ENCODE peak calls at places on chromosomes 1 and 21, in five cellular contexts. P is CD8-positive, alpha-beta T cell; N is pancreas; F is transverse colon; I is CD4-positive, alpha-beta T cell. D is an unnamed sample.

GRCh38 chr1:21659924-21660326 is 9.2 kb downstream of the RAP1GAP start:
- DNase-seq in P (no peak), N (peak), F (no peak), I (no peak), D (no peak)

GRCh38 chr1:236516929-236517704 is 6.7 kb upstream of the LGALS8 start:
- DNase-seq in P (peak), N (no peak), F (no peak), I (no peak), D (no peak)

GRCh38 chr1:228845101-228845500 is 109.8 kb downstream of the RHOU start:
- DNase-seq in P (no peak), N (no peak), F (no peak), I (no peak), D (no peak)

GRCh38 chr1:87089823-87090222 is 175.4 kb downstream of the HS2ST1 start:
- DNase-seq in P (no peak), N (no peak), F (no peak), I (no peak), D (no peak)

GRCh38 chr1:31811605-31812004 is 4.2 kb downstream of the SPOCD1 start:
- DNase-seq in P (no peak), N (no peak), F (no peak), I (no peak), D (no peak)

GRCh38 chr1:199931666-199932377 is 95.7 kb upstream of the NR5A2 start:
- DNase-seq in P (peak), N (no peak), F (peak), I (peak), D (no peak)

GRCh38 chr1:76162254-76162653 is 87.7 kb downstream of the ST6GALNAC3 start:
- DNase-seq in P (no peak), N (no peak), F (no peak), I (no peak), D (no peak)

GRCh38 chr1:205587576-205587975 is 44.2 kb downstream of the ELK4 start:
- DNase-seq in P (no peak), N (no peak), F (peak), I (no peak), D (no peak)

GRCh38 chr21:42373181-42373907 is 7.0 kb upstream of the TFF1 start:
- DNase-seq in P (no peak), N (no peak), F (no peak), I (no peak), D (no peak)

GRCh38 chr1:225891229-225891972 is 2.5 kb upstream of the LEFTY1 start:
- DNase-seq in P (no peak), N (peak), F (peak), I (no peak), D (no peak)

GRCh38 chr1:161032409-161032808 is 6.4 kb downstream of the TSTD1 start:
- DNase-seq in P (no peak), N (no peak), F (no peak), I (no peak), D (no peak)

GRCh38 chr1:248807067-248807737 is 18.5 kb downstream of the SH3BP5L start:
- DNase-seq in P (peak), N (peak), F (peak), I (peak), D (no peak)

GRCh38 chr1:201444792-201445191 is 23.3 kb upstream of the TNNI1 start:
- DNase-seq in P (no peak), N (no peak), F (no peak), I (no peak), D (no peak)

GRCh38 chr1:12343823-12344487 is 114.1 kb downstream of the VPS13D start:
- DNase-seq in P (no peak), N (no peak), F (no peak), I (no peak), D (no peak)

GRCh38 chr1:23548704-23549143 is 10.6 kb downstream of the ID3 start:
- DNase-seq in P (no peak), N (no peak), F (peak), I (no peak), D (no peak)

GRCh38 chr1:223250632-223251015 is 107.6 kb upstream of the TLR5 start:
- DNase-seq in P (no peak), N (no peak), F (no peak), I (no peak), D (no peak)

GRCh38 chr21:17003221-17003620 is 509.6 kb upstream of the CXADR start:
- DNase-seq in P (no peak), N (no peak), F (no peak), I (no peak), D (no peak)

GRCh38 chr1:157584503-157584902 is 13.4 kb downstream of the FCRL4 start:
- DNase-seq in P (no peak), N (no peak), F (no peak), I (no peak), D (no peak)

GRCh38 chr1:183022202-183023145 is 746 bp upstream of the LAMC1 start:
- DNase-seq in P (no peak), N (peak), F (peak), I (no peak), D (no peak)

GRCh38 chr1:38500352-38500751 is 359.2 kb downstream of the RRAGC start:
- DNase-seq in P (no peak), N (no peak), F (no peak), I (no peak), D (no peak)
- TF ChIP-seq CTCF in P (no peak), N (no peak), F (peak), I (no peak), D (no peak)

DNA sequence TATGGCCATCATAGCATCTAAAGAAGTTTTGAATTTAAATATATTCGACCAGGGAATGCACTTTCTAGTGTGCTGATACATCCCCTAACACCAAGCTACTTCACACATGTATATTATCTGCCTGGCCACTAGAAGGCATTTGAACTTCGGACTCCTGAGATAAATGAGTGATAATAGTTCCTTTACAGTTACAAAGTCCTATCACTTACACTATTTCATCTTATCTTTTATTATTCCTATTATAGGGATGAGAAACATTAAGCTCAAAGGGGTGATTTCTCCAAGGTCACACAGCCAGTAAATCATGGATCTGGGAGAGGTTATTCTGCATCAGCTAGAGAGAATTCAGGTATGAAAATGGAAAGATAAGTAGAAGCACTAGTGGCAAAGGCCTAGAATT is 40.3 kb downstream of the GPATCH2 start:
- DNase-seq in P (no peak), N (no peak), F (no peak), I (no peak), D (no peak)
- TF ChIP-seq CTCF in P (no peak), N (no peak), F (no peak), I (no peak), D (no peak)

GRCh38 chr1:67211589-67212563 is 45.6 kb downstream of the IL23R start:
- DNase-seq in P (peak), N (no peak), F (peak), I (peak), D (no peak)
- TF ChIP-seq CTCF in P (peak), N (peak), F (peak), I (peak), D (peak)

GRCh38 chr1:218683224-218683623 is 338.1 kb downstream of the TGFB2 start:
- DNase-seq in P (no peak), N (no peak), F (no peak), I (no peak), D (no peak)
- TF ChIP-seq CTCF in P (no peak), N (no peak), F (no peak), I (no peak), D (no peak)

D was measured in natural killer cell.